ENCODE peak calls at places on chromosomes 7 and 10, in six cellular contexts. W is activated gamma-delta T cell treated with Interleukin-2 at 50 U/mL for 16 hours, C is GM12864, G is iPS-NIHi11, H is heart left ventricle, T is endothelial cell of umbilical vein. I is an unnamed sample.

GRCh38 chr10:88297103-88297502 is 286.0 kb downstream of the RNLS start:
- DNase-seq in G (no peak), C (no peak), T (no peak), W (no peak), H (no peak), I (no peak)

GRCh38 chr10:29253096-29254029 is 35.5 kb upstream of the LYZL1 start:
- DNase-seq in C (no peak), G (no peak), W (no peak), H (no peak), T (no peak), I (no peak)

GRCh38 chr7:137454169-137455166 is 110.9 kb upstream of the PTN start:
- DNase-seq in H (peak), W (no peak), C (no peak), T (peak), G (peak), I (peak)

GRCh38 chr10:110511734-110512449 is 14.2 kb downstream of the DUSP5 start:
- DNase-seq in C (no peak), G (no peak), T (peak), W (no peak), H (no peak), I (no peak)

GRCh38 chr7:75961194-75961593 is 33.2 kb downstream of the TMEM120A start:
- DNase-seq in G (no peak), T (no peak), W (no peak), H (no peak), C (no peak), I (no peak)

GRCh38 chr10:125661942-125662515 is 20.9 kb downstream of the TEX36 start:
- DNase-seq in C (no peak), W (no peak), G (peak), T (no peak), H (no peak), I (no peak)

GRCh38 chr7:5278781-5279180 is 4.0 kb upstream of the SLC29A4 start:
- DNase-seq in T (peak), W (no peak), C (no peak), H (no peak), G (no peak), I (no peak)

GRCh38 chr7:29377718-29378117 is 183.1 kb downstream of the CHN2 start:
- DNase-seq in H (no peak), C (no peak), G (no peak), T (no peak), W (no peak), I (no peak)

GRCh38 chr7:114530074-114530611 is 115.5 kb downstream of the FOXP2 start:
- DNase-seq in C (no peak), G (no peak), W (no peak), T (no peak), H (no peak), I (no peak)

GRCh38 chr7:79199266-79199665 is 254.2 kb downstream of the MAGI2 start:
- DNase-seq in H (no peak), G (no peak), W (no peak), T (no peak), C (no peak), I (no peak)